ENCODE peak calls at places on chromosome 4, in six cellular contexts. P, E, C, J, W and A are unnamed samples.
A peak's percentile ranks its signal among the peaks of the same experiment; 100 is the strongest.

GRCh38 chr4:2806392-2807355 is 13.8 kb downstream of the SH3BP2 start:
- DNase-seq in C (peak; percentile 84), E (no peak), W (no peak), J (no peak), P (no peak), A (peak; percentile 52)

GRCh38 chr4:76696109-76696508 is 201.8 kb downstream of the SOWAHB start:
- DNase-seq in C (no peak), E (peak; percentile 98), P (no peak), J (no peak), W (peak; percentile 28), A (no peak)

GRCh38 chr4:60724623-60725022 is 475.5 kb upstream of the ADGRL3 start:
- DNase-seq in C (no peak), J (no peak), E (peak; percentile 8), P (no peak), W (no peak), A (no peak)

GRCh38 chr4:4866833-4867744 is 7.6 kb downstream of the MSX1 start:
- DNase-seq in W (no peak), J (no peak), E (peak; percentile 88), P (no peak), C (no peak), A (peak; percentile 78)

GRCh38 chr4:94516067-94516466 is 64.3 kb downstream of the PDLIM5 start:
- DNase-seq in C (no peak), E (no peak), J (no peak), P (no peak), W (peak; percentile 76), A (no peak)

GRCh38 chr4:147780137-147780777 is 48.4 kb downstream of the ARHGAP10 start:
- DNase-seq in C (no peak), W (no peak), E (no peak), J (no peak), P (no peak), A (no peak)

GRCh38 chr4:176988226-176988625 is 195.5 kb upstream of the VEGFC start:
- DNase-seq in J (no peak), W (no peak), E (no peak), C (no peak), P (no peak), A (no peak)

GRCh38 chr4:101366331-101366730 is 19.0 kb upstream of the PPP3CA start:
- DNase-seq in P (no peak), J (no peak), C (no peak), W (no peak), E (no peak), A (no peak)

GRCh38 chr4:55553442-55553841 is 6.7 kb upstream of the CLOCK start:
- DNase-seq in P (no peak), C (peak; percentile 81), E (peak; percentile 66), W (peak; percentile 67), J (no peak), A (no peak)

GRCh38 chr4:121381148-121381462 is 287 bp upstream of the QRFPR start:
- DNase-seq in E (no peak), P (no peak), C (no peak), J (no peak), W (no peak), A (no peak)

GRCh38 chr4:165784672-165785071 is 88.4 kb upstream of the TLL1 start:
- DNase-seq in W (no peak), J (no peak), E (no peak), P (no peak), C (no peak), A (no peak)

GRCh38 chr4:159291176-159291575 is 188.3 kb downstream of the RAPGEF2 start:
- DNase-seq in C (no peak), P (no peak), E (no peak), J (no peak), W (no peak), A (no peak)

GRCh38 chr4:128560754-128561495 is 248.6 kb upstream of the JADE1 start:
- DNase-seq in C (no peak), P (no peak), W (peak; percentile 15), E (no peak), J (no peak), A (no peak)

GRCh38 chr4:41455215-41455614 is 82.7 kb upstream of the LIMCH1 start:
- DNase-seq in C (no peak), E (peak; percentile 39), W (no peak), P (no peak), J (no peak), A (no peak)

GRCh38 chr4:56477192-56477706 is 9.8 kb downstream of the SRP72 start:
- DNase-seq in E (no peak), C (no peak), W (no peak), J (no peak), P (no peak), A (no peak)

GRCh38 chr4:38114435-38114834 is 154.2 kb downstream of the PTTG2 start:
- DNase-seq in W (no peak), P (no peak), C (no peak), J (no peak), E (peak; percentile 90), A (no peak)

GRCh38 chr4:99403380-99404194 is 31.6 kb downstream of the ADH7 start:
- DNase-seq in C (no peak), P (no peak), J (no peak), W (peak; percentile 94), E (no peak), A (no peak)

GRCh38 chr4:23023121-23023520 is 330.4 kb downstream of the GBA3 start:
- DNase-seq in P (no peak), E (no peak), C (no peak), J (no peak), W (no peak), A (no peak)

GRCh38 chr4:24321151-24321550 is 263.2 kb downstream of the DHX15 start:
- DNase-seq in J (no peak), C (no peak), E (no peak), W (no peak), P (no peak), A (no peak)

GRCh38 chr4:164700471-164700870 is 53.5 kb upstream of the SMIM31 start:
- DNase-seq in W (peak; percentile 28), C (no peak), E (peak; percentile 93), P (no peak), J (no peak), A (peak; percentile 6)

GRCh38 chr4:88985088-88985779 is 71.8 kb downstream of the FAM13A start:
- DNase-seq in P (no peak), E (no peak), C (no peak), W (no peak), J (no peak), A (no peak)

GRCh38 chr4:153532227-153532626 is 66.1 kb downstream of the TMEM131L start:
- DNase-seq in E (no peak), C (no peak), P (no peak), W (no peak), J (no peak), A (peak; percentile 48)

GRCh38 chr4:153534792-153535629 is 68.9 kb downstream of the TMEM131L start:
- DNase-seq in C (no peak), E (no peak), P (no peak), J (no peak), W (no peak), A (no peak)

GRCh38 chr4:153530996-153531375 is 64.8 kb downstream of the TMEM131L start:
- DNase-seq in C (no peak), W (no peak), J (no peak), E (no peak), P (no peak), A (peak; percentile 31)

GRCh38 chr4:153532636-153533035 is 66.5 kb downstream of the TMEM131L start:
- DNase-seq in P (no peak), W (no peak), E (no peak), J (no peak), C (no peak), A (no peak)

GRCh38 chr4:153533387-153533786 is 67.2 kb downstream of the TMEM131L start:
- DNase-seq in E (no peak), W (no peak), P (no peak), C (no peak), J (no peak), A (no peak)
- TF ChIP-seq POLR2AphosphoS5 in E (no peak), W (no peak), P (no peak), C (no peak), J (no peak), A (no peak)

GRCh38 chr4:119977546-119977945 is 89.1 kb downstream of the MAD2L1 start:
- DNase-seq in P (no peak), J (no peak), E (no peak), C (peak; percentile 75), W (no peak), A (no peak)
- TF ChIP-seq POLR2AphosphoS5 in P (no peak), J (no peak), E (no peak), C (peak; percentile 87), W (no peak), A (no peak)

DNA sequence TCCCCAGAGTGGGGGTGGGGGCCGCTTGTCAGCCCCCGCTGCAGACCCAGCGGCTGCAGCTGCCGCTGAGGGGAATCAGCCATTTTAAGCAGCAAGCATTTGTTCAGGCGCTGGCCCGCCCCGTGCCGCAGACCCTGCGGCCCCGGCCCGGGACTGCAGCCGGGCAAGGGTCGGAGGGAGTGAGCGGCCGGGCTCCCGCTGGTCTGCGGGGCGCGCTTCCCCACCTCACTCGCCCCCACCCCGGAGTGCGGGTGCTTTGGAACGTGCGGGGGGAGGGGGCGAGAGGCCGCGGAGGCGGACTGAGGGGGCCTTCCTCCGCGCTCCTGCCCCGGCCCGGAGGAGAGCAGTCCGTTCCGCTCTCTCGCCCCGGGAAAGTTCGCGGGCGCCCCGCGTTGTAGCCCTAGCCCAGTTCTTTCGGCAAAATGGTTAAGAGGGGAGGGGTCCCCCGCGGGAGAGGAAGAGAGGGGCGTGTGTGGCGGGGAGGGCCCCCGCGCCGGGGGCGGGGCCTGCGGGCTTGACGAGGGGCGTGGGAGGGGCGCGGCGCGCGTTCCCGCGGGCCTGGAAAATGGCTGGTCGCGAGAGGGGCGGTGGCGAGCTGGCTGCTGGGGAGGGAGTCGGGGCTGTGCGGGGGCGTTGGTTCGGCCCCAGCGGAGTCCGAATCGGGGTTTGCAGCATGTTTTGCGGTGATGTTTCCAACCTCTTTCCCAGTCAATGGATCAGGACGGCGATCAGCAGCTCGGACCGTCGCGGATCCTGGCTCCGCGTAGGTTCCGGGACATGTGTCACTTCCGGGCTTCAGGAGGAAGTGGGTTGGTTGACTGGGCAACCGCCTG is 914 bp downstream of the ING2 start:
- DNase-seq in C (peak; percentile 93), E (peak; percentile 96), W (peak; percentile 82), J (peak; percentile 64), P (no peak), A (peak; percentile 90)
- TF ChIP-seq POLR2AphosphoS5 in C (peak; percentile 86), E (peak; percentile 73), W (peak; percentile 82), J (peak; percentile 76), P (peak; percentile 87), A (peak; percentile 87)

DNA sequence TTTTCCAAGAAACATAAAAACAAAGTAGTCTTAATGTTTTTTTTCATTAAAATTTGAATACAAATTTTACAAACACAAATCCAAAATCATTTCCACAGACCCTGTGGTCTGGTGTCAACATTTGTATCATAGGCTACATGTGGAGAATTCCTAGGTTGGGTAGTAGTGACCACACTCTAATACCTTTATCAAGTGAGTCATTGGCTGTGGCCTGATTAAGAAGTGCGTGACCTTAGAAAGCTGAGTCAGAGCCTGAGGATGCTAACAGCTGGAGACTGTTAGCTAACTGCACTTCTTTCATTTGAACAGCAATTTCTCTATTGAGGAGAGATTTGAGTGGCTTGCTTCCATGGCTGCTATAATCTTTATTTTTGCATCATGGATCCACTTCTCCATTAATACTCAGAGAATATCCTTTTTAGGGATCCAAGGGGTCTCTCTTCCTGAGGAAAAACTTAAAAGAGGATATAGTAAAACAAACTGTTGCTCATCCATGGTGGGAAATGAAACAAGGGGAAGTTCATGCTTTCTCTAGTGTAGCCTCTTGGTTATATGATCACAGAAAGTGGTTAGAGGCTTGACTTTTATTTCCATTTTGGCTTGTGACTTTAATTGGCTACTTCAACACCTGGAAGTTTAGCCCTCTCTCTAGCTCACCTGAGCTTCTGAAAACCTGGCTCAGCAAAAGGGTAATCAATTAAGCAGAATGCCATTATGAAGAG is 335.8 kb downstream of the PABPC4L start:
- DNase-seq in C (no peak), P (no peak), W (peak; percentile 6), E (peak; percentile 6), J (no peak), A (no peak)
- TF ChIP-seq POLR2AphosphoS5 in C (no peak), P (no peak), W (no peak), E (no peak), J (no peak), A (no peak)

GRCh38 chr4:45004847-45005565 is 278.6 kb upstream of the GNPDA2 start:
- DNase-seq in E (no peak), P (no peak), J (no peak), W (no peak), C (no peak), A (no peak)
- TF ChIP-seq POLR2AphosphoS5 in E (no peak), P (no peak), J (no peak), W (no peak), C (no peak), A (no peak)